ENCODE peak calls at places on chromosomes 12 and 14, in five cellular contexts. Z, C, K, D and N are unnamed samples.

GRCh38 chr14:103861413-103862392 is 14.3 kb upstream of the PPP1R13B start:
- DNase-seq in D (no peak), K (no peak), C (no peak), Z (no peak), N (no peak)

GRCh38 chr12:121930862-121931261 is 12.5 kb downstream of the CFAP251 start:
- DNase-seq in Z (no peak), D (no peak), C (no peak), K (no peak), N (peak; percentile 20)

GRCh38 chr12:46382974-46383653 is 10.5 kb upstream of the SLC38A2 start:
- DNase-seq in Z (peak; percentile 69), D (peak; percentile 97), C (peak; percentile 98), K (peak; percentile 97), N (peak; percentile 99)

GRCh38 chr12:19192709-19193108 is 63.2 kb downstream of the PLEKHA5 start:
- DNase-seq in K (peak; percentile 10), Z (no peak), D (no peak), C (no peak), N (peak; percentile 48)

GRCh38 chr14:95895720-95896119 is 19.1 kb downstream of the TUNAR start:
- DNase-seq in C (no peak), D (peak; percentile 75), K (peak; percentile 53), Z (no peak), N (no peak)

GRCh38 chr12:7241404-7242005 is 52.0 kb downstream of the PEX5 start:
- DNase-seq in K (no peak), D (no peak), Z (no peak), C (peak; percentile 3), N (peak; percentile 61)

GRCh38 chr12:82663893-82664292 is 22.8 kb upstream of the TMTC2 start:
- DNase-seq in C (no peak), Z (no peak), K (no peak), D (no peak), N (no peak)

GRCh38 chr14:75222208-75222701 is 45.8 kb upstream of the TMED10 start:
- DNase-seq in D (no peak), K (no peak), Z (no peak), C (peak; percentile 96), N (peak; percentile 85)

GRCh38 chr14:101495284-101495683 is 66.0 kb upstream of the DIO3 start:
- DNase-seq in C (no peak), D (no peak), K (peak; percentile 3), Z (no peak), N (no peak)

GRCh38 chr12:45121224-45121623 is 70.3 kb upstream of the DBX2 start:
- DNase-seq in K (no peak), Z (no peak), D (no peak), C (no peak), N (no peak)

GRCh38 chr12:113991224-113992044 is 25.3 kb upstream of the RBM19 start:
- DNase-seq in Z (no peak), C (no peak), D (no peak), K (no peak), N (no peak)
- TF ChIP-seq CTCF in Z (no peak), C (no peak), D (no peak), K (no peak), N (no peak)

GRCh38 chr14:19917955-19918518 is 2.4 kb upstream of the OR4K5 start:
- DNase-seq in Z (no peak), C (no peak), K (no peak), D (no peak), N (no peak)
- H3K4me3 ChIP-seq in Z (no peak overlapping the region), C (no peak overlapping the region), K (no peak overlapping the region), D (no peak overlapping the region), N (no peak overlapping the region)

GRCh38 chr14:99604766-99605298 is 825 bp upstream of the CCDC85C start:
- DNase-seq in D (peak; percentile 62), K (peak; percentile 47), C (peak; percentile 36), Z (no peak), N (peak; percentile 40)

GRCh38 chr14:99602788-99603415 is 1.1 kb downstream of the CCDC85C start:
- DNase-seq in D (no peak), C (no peak), Z (no peak), K (no peak), N (no peak)

GRCh38 chr14:99602054-99602787 is 1.8 kb downstream of the CCDC85C start:
- DNase-seq in K (peak; percentile 60), Z (no peak), C (no peak), D (no peak), N (peak; percentile 35)

GRCh38 chr14:99603965-99604765 is at the start of gene CCDC85C:
- DNase-seq in K (peak; percentile 96), C (peak; percentile 96), D (peak; percentile 95), Z (peak; percentile 46), N (peak; percentile 96)

GRCh38 chr14:99603471-99603933 is 505 bp downstream of the CCDC85C start:
- DNase-seq in K (peak; percentile 61), D (peak; percentile 29), Z (no peak), C (peak; percentile 48), N (peak; percentile 47)
- TF ChIP-seq CTCF in K (no peak), D (no peak), Z (no peak), C (no peak), N (no peak)

GRCh38 chr12:63900922-63901793 is 56.7 kb downstream of the SRGAP1 start:
- DNase-seq in K (no peak), C (no peak), D (no peak), Z (no peak), N (no peak)

GRCh38 chr12:63899396-63899795 is 54.9 kb downstream of the SRGAP1 start:
- DNase-seq in D (no peak), C (no peak), K (peak; percentile 87), Z (no peak), N (no peak)

GRCh38 chr12:63898764-63899337 is 54.4 kb downstream of the SRGAP1 start:
- DNase-seq in K (peak; percentile 21), C (no peak), D (no peak), Z (no peak), N (no peak)

GRCh38 chr12:63895841-63896240 is 51.3 kb downstream of the SRGAP1 start:
- DNase-seq in K (no peak), D (no peak), C (no peak), Z (no peak), N (no peak)

GRCh38 chr12:63897931-63898330 is 53.4 kb downstream of the SRGAP1 start:
- DNase-seq in Z (no peak), C (peak; percentile 88), K (peak; percentile 36), D (no peak), N (peak; percentile 45)
- H3K4me3 ChIP-seq in Z (no peak overlapping the region), C (peak overlapping the region; percentile 27), K (no peak overlapping the region), D (no peak overlapping the region), N (no peak overlapping the region)

GRCh38 chr12:12560587-12561304 is 1.9 kb downstream of the DUSP16 start:
- DNase-seq in D (peak; percentile 16), Z (no peak), C (peak; percentile 72), K (peak; percentile 79), N (peak; percentile 83)

GRCh38 chr12:12562016-12562483 is 613 bp downstream of the DUSP16 start:
- DNase-seq in D (peak; percentile 13), Z (no peak), C (peak; percentile 26), K (peak; percentile 46), N (peak; percentile 50)

GRCh38 chr12:12562585-12563245 is at the start of gene DUSP16:
- DNase-seq in C (peak; percentile 95), K (peak; percentile 94), Z (peak; percentile 28), D (peak; percentile 91), N (peak; percentile 97)

GRCh38 chr12:12559699-12560296 is 2.9 kb downstream of the DUSP16 start:
- DNase-seq in D (no peak), K (no peak), Z (no peak), C (no peak), N (no peak)

GRCh38 chr12:12561305-12562015 is 1.2 kb downstream of the DUSP16 start:
- DNase-seq in Z (no peak), K (peak; percentile 78), C (peak; percentile 59), D (peak; percentile 42), N (peak; percentile 66)
- TF ChIP-seq CTCF in Z (no peak), K (no peak), C (no peak), D (peak; percentile 3), N (no peak)

GRCh38 chr14:92651793-92652382 is 96.5 kb downstream of the LGMN start:
- DNase-seq in C (no peak), K (no peak), D (no peak), Z (no peak), N (no peak)

GRCh38 chr14:92653162-92653651 is 95.2 kb downstream of the LGMN start:
- DNase-seq in C (no peak), D (no peak), Z (no peak), K (no peak), N (no peak)

GRCh38 chr14:92651106-92651792 is 97.2 kb downstream of the LGMN start:
- DNase-seq in K (no peak), C (no peak), Z (no peak), D (no peak), N (no peak)

GRCh38 chr14:92654206-92654901 is 94.1 kb downstream of the LGMN start:
- DNase-seq in D (no peak), K (no peak), C (no peak), Z (no peak), N (no peak)

DNA sequence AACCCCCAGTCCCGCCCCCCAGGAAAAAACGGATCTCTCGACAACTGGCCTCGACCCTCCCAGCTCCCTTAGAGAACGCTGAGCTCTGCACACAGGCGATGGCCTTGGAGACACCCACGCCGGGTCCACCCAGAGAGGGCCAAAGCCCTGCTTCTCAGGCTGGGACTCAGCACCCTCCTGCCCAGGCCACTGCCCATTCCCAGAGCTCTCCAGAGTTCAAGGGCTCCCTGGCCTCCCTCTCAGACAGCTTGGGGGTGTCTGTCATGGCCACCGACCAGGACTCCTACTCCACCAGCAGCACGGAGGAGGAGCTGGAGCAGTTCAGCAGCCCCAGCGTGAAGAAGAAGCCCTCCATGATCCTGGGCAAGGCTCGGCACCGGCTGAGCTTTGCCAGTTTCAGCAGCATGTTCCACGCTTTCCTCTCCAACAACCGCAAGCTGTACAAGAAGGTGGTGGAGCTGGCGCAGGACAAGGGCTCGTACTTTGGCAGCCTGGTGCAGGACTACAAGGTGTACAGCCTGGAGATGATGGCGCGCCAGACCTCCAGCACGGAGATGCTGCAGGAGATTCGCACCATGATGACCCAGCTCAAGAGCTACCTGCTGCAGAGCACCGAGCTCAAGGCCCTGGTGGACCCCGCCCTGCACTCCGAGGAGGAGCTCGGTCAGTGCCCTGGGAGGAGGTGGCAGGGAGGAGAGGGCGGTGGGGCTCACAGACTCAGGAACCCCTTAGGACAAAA is 95.8 kb downstream of the LGMN start:
- DNase-seq in C (no peak), D (no peak), K (no peak), Z (no peak), N (no peak)
- H3K4me3 ChIP-seq in C (no peak overlapping the region), D (no peak overlapping the region), K (no peak overlapping the region), Z (peak overlapping the region; percentile 55), N (no peak overlapping the region)

GRCh38 chr14:100056964-100057817 is 8.0 kb upstream of the EVL start:
- DNase-seq in K (no peak), Z (no peak), D (no peak), C (peak; percentile 66), N (peak; percentile 67)
- TF ChIP-seq CTCF in K (no peak), Z (peak; percentile 60), D (no peak), C (peak; percentile 48), N (peak; percentile 63)